ENCODE peak calls at places on chromosomes 12 and 14, in seven cellular contexts. O, S, F, H, M, J and N are unnamed samples.

GRCh38 chr12:50727466-50727865 is 36.4 kb upstream of the ATF1 start:
- DNase-seq in H (no peak), S (no peak), M (no peak), F (no peak), O (no peak), J (no peak), N (no peak)

GRCh38 chr14:70011098-70011497 is 131.9 kb downstream of the SMOC1 start:
- DNase-seq in H (no peak), M (no peak), F (no peak), O (no peak), S (no peak), J (no peak), N (no peak)

GRCh38 chr12:105820407-105821140 is 318.2 kb downstream of the NUAK1 start:
- DNase-seq in O (no peak), F (peak; percentile 42), J (peak; percentile 22), H (peak; percentile 75), M (no peak), S (no peak), N (peak; percentile 40)

GRCh38 chr14:56300495-56300894 is 182.3 kb downstream of the PELI2 start:
- DNase-seq in H (no peak), J (peak; percentile 79), O (no peak), S (no peak), M (no peak), F (no peak), N (no peak)

GRCh38 chr14:69154779-69155178 is 1.9 kb upstream of the DCAF5 start:
- DNase-seq in M (no peak), O (peak; percentile 55), S (peak; percentile 74), F (no peak), J (no peak), H (no peak), N (no peak)

GRCh38 chr14:74552623-74553022 is 59.1 kb downstream of the ISCA2 start:
- DNase-seq in S (no peak), O (peak; percentile 45), J (peak; percentile 50), F (no peak), M (peak; percentile 85), H (peak; percentile 81), N (peak; percentile 80)

GRCh38 chr12:108307006-108307405 is 32.1 kb downstream of the CMKLR1 start:
- DNase-seq in H (no peak), F (no peak), J (peak; percentile 35), O (no peak), M (no peak), S (no peak), N (no peak)

GRCh38 chr14:89572566-89573398 is 155.7 kb upstream of the FOXN3 start:
- DNase-seq in H (no peak), J (no peak), S (no peak), O (no peak), M (no peak), F (peak; percentile 58), N (no peak)

GRCh38 chr14:21302013-21302857 is 22.4 kb downstream of the RPGRIP1 start:
- DNase-seq in J (no peak), O (no peak), H (no peak), M (no peak), S (no peak), F (no peak), N (no peak)

GRCh38 chr12:109627633-109628032 is 54.0 kb downstream of the MVK start:
- DNase-seq in J (no peak), O (no peak), F (no peak), M (no peak), H (no peak), S (peak; percentile 46), N (no peak)

GRCh38 chr12:128857173-128857770 is 4.0 kb downstream of the GLT1D1 start:
- DNase-seq in S (no peak), J (no peak), F (no peak), H (peak; percentile 57), M (no peak), O (no peak), N (no peak)

GRCh38 chr12:90922068-90922743 is 32.8 kb downstream of the CCER1 start:
- DNase-seq in S (no peak), M (no peak), H (no peak), O (no peak), J (peak; percentile 80), F (no peak), N (no peak)

GRCh38 chr12:88993655-88994054 is 358.6 kb downstream of the DUSP6 start:
- DNase-seq in H (no peak), J (peak; percentile 83), F (peak; percentile 5), S (peak; percentile 69), M (no peak), O (no peak), N (no peak)

GRCh38 chr12:3489057-3489456 is 1.9 kb upstream of the PRMT8 start:
- DNase-seq in O (no peak), F (no peak), S (no peak), H (no peak), J (no peak), M (no peak), N (no peak)

GRCh38 chr12:54749191-54749818 is 101.1 kb upstream of the DCD start:
- DNase-seq in M (no peak), H (no peak), J (peak; percentile 47), S (peak; percentile 64), F (peak; percentile 23), O (no peak), N (no peak)

GRCh38 chr14:69637503-69638030 is 26.2 kb downstream of the SUSD6 start:
- DNase-seq in H (peak; percentile 72), F (no peak), S (no peak), O (no peak), M (peak; percentile 79), J (no peak), N (no peak)

GRCh38 chr12:104576178-104576778 is 119.5 kb downstream of the CHST11 start:
- DNase-seq in S (no peak), M (no peak), F (no peak), O (no peak), J (no peak), H (no peak), N (no peak)
- H3K4me1 ChIP-seq in S (peaks cover 51% of the 10 kb centered on the region), M (peaks cover 57% of the 10 kb centered on the region), F (no peaks in the 10 kb centered on the region), O (peaks cover 4% of the 10 kb centered on the region), J (peaks cover 8% of the 10 kb centered on the region), H (no peaks in the 10 kb centered on the region), N (peaks cover 4% of the 10 kb centered on the region)

GRCh38 chr14:90676859-90677258 is 139.4 kb downstream of the TTC7B start:
- DNase-seq in O (no peak), S (no peak), F (no peak), J (peak; percentile 66), H (peak; percentile 91), M (no peak), N (no peak)

GRCh38 chr14:90674716-90675115 is 141.5 kb downstream of the TTC7B start:
- DNase-seq in S (no peak), M (no peak), H (no peak), J (no peak), F (no peak), O (no peak), N (no peak)

GRCh38 chr14:90676356-90676755 is 139.9 kb downstream of the TTC7B start:
- DNase-seq in M (no peak), O (no peak), J (peak; percentile 32), S (no peak), F (no peak), H (no peak), N (no peak)

GRCh38 chr14:90674043-90674670 is 142.1 kb downstream of the TTC7B start:
- DNase-seq in F (no peak), O (no peak), H (no peak), J (no peak), S (no peak), M (no peak), N (no peak)

DNA sequence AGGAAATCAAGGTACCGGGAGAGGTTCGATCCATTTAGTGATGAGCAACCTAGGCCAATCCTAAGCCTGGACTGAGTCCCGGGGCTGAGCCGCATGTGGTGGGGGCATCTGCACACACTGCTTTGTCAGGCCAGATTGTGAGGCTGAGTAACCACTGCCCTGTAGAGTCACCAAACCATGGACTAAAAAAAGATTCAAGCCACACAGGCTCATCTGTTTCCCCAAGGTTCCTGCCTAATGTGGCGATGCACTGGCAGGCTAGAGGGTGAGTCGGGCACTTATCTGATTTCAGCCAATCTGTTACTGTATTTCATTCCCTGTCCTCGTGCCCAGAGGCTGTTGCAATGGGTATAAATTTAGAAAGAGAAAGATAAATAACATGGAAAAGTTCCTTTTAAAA is 140.8 kb downstream of the TTC7B start:
- DNase-seq in M (no peak), J (peak; percentile 75), S (no peak), H (no peak), F (no peak), O (no peak), N (no peak)
- TF ChIP-seq POLR2A in M (no peak), J (no peak), S (no peak), H (no peak), F (no peak), O (no peak), N (no peak)

DNA sequence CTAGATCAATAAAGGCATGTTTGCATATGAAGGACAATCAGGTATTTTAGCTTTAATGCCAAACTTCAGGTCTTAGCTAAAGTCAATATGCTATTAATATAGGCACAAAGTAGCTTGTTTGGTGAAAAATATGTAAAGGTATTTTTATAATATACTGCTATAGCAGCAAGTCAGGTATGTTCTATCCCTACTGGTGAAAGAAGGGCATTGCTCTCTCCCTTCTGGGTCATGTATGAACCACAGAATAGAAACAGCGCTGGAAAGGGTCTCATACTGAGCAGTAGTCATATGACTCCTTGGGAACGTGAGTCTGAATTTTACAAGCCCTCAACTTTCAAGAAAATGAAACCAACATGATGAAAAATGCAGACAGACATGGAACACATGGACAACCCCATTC is 314.6 kb downstream of the GRIN2B start:
- DNase-seq in H (no peak), F (no peak), S (no peak), J (no peak), O (no peak), M (no peak), N (no peak)
- TF ChIP-seq CTCF in H (no peak), F (no peak), S (no peak), J (no peak), O (peak; percentile 8), M (no peak), N (no peak)

GRCh38 chr12:26768611-26769603 is 64.1 kb downstream of the ITPR2 start:
- DNase-seq in F (peak; percentile 7), M (no peak), O (no peak), S (peak; percentile 89), J (no peak), H (no peak), N (no peak)
- H3K4me1 ChIP-seq in F (no peaks in the 10 kb centered on the region), M (peaks cover 13% of the 10 kb centered on the region), O (peaks cover 13% of the 10 kb centered on the region), S (peaks cover 19% of the 10 kb centered on the region), J (no peaks in the 10 kb centered on the region), H (peaks cover 10% of the 10 kb centered on the region), N (no peaks in the 10 kb centered on the region)